ENCODE peak calls at places on chromosomes 2 and 18, in five cellular contexts. One of them, this sample, is unnamed.
A peak's percentile ranks its signal among the peaks of the same experiment; 100 is the strongest.

GRCh38 chr2:174035981-174036742 is 71.0 kb upstream of the SP3 start:
- DNase-seq in IMR-90: peak; percentile 11
- DNase-seq in GM23338: peak; percentile 64
- DNase-seq in GM23248: peak; percentile 92
- DNase-seq in OCI-LY7: no peak
- DNase-seq in this sample: peak; percentile 67

GRCh38 chr2:128172191-128172590 is 81.2 kb downstream of the UGGT1 start:
- DNase-seq in IMR-90: peak; percentile 32
- DNase-seq in GM23338: peak; percentile 37
- DNase-seq in GM23248: peak; percentile 25
- DNase-seq in OCI-LY7: no peak
- DNase-seq in this sample: no peak

GRCh38 chr2:175838979-175839378 is 163.1 kb downstream of the LNPK start:
- DNase-seq in IMR-90: no peak
- DNase-seq in GM23338: no peak
- DNase-seq in GM23248: peak; percentile 30
- DNase-seq in OCI-LY7: no peak
- DNase-seq in this sample: no peak

GRCh38 chr2:15557947-15558346 is 3.2 kb downstream of the NBAS start:
- DNase-seq in IMR-90: no peak
- DNase-seq in GM23338: no peak
- DNase-seq in GM23248: no peak
- DNase-seq in OCI-LY7: no peak
- DNase-seq in this sample: peak; percentile 7

GRCh38 chr2:15993232-15993610 is 52.9 kb downstream of the MYCN start:
- DNase-seq in IMR-90: no peak
- DNase-seq in GM23338: no peak
- DNase-seq in GM23248: no peak
- DNase-seq in OCI-LY7: no peak
- DNase-seq in this sample: no peak

GRCh38 chr2:37466533-37467230 is 122.3 kb downstream of the QPCT start:
- DNase-seq in IMR-90: no peak
- DNase-seq in GM23338: no peak
- DNase-seq in GM23248: peak; percentile 11
- DNase-seq in OCI-LY7: no peak
- DNase-seq in this sample: peak; percentile 49

GRCh38 chr2:46175409-46175808 is 121.8 kb upstream of the EPAS1 start:
- DNase-seq in IMR-90: peak; percentile 68
- DNase-seq in GM23338: no peak
- DNase-seq in GM23248: peak; percentile 34
- DNase-seq in OCI-LY7: no peak
- DNase-seq in this sample: peak; percentile 85

GRCh38 chr2:74201596-74201995 is 3.2 kb downstream of the MTHFD2 start:
- DNase-seq in IMR-90: peak; percentile 66
- DNase-seq in GM23338: no peak
- DNase-seq in GM23248: peak; percentile 85
- DNase-seq in OCI-LY7: no peak
- DNase-seq in this sample: peak; percentile 87

GRCh38 chr2:106147665-106148064 is 46.4 kb downstream of the UXS1 start:
- DNase-seq in IMR-90: peak; percentile 12
- DNase-seq in GM23338: no peak
- DNase-seq in GM23248: peak; percentile 10
- DNase-seq in OCI-LY7: no peak
- DNase-seq in this sample: peak; percentile 29

GRCh38 chr2:54755641-54756326 is 32.3 kb downstream of the EML6 start:
- DNase-seq in IMR-90: no peak
- DNase-seq in GM23338: peak; percentile 5
- DNase-seq in GM23248: no peak
- DNase-seq in OCI-LY7: peak; percentile 95
- DNase-seq in this sample: no peak

GRCh38 chr2:230218411-230218810 is 1.4 kb downstream of the SP110 start:
- DNase-seq in IMR-90: no peak
- DNase-seq in GM23338: no peak
- DNase-seq in GM23248: peak; percentile 2
- DNase-seq in OCI-LY7: peak; percentile 77
- DNase-seq in this sample: no peak

GRCh38 chr2:878245-878930 is 72.3 kb upstream of the SNTG2 start:
- DNase-seq in IMR-90: no peak
- DNase-seq in GM23338: no peak
- DNase-seq in GM23248: no peak
- DNase-seq in OCI-LY7: no peak
- DNase-seq in this sample: no peak

GRCh38 chr2:28692411-28692810 is 59.2 kb upstream of the PPP1CB start:
- DNase-seq in IMR-90: no peak
- DNase-seq in GM23338: no peak
- DNase-seq in GM23248: no peak
- DNase-seq in OCI-LY7: no peak
- DNase-seq in this sample: no peak

GRCh38 chr2:73949802-73950201 is 23.1 kb downstream of the DGUOK start:
- DNase-seq in IMR-90: no peak
- DNase-seq in GM23338: no peak
- DNase-seq in GM23248: no peak
- DNase-seq in OCI-LY7: no peak
- DNase-seq in this sample: no peak

GRCh38 chr2:5693288-5694015 is 1.3 kb downstream of the SOX11 start:
- DNase-seq in IMR-90: peak; percentile 22
- DNase-seq in GM23338: peak; percentile 36
- DNase-seq in GM23248: peak; percentile 16
- DNase-seq in OCI-LY7: no peak
- DNase-seq in this sample: peak; percentile 44

GRCh38 chr2:43609304-43609883 is 13.6 kb upstream of the THADA start:
- DNase-seq in IMR-90: peak; percentile 44
- DNase-seq in GM23338: peak; percentile 82
- DNase-seq in GM23248: peak; percentile 73
- DNase-seq in OCI-LY7: peak; percentile 64
- DNase-seq in this sample: peak; percentile 62

GRCh38 chr2:128602699-128603101 is 284.0 kb upstream of the HS6ST1 start:
- DNase-seq in IMR-90: no peak
- DNase-seq in GM23338: no peak
- DNase-seq in GM23248: no peak
- DNase-seq in OCI-LY7: no peak
- DNase-seq in this sample: no peak

GRCh38 chr2:198546091-198546490 is 741.7 kb downstream of the PLCL1 start:
- DNase-seq in IMR-90: no peak
- DNase-seq in GM23338: peak; percentile 11
- DNase-seq in GM23248: no peak
- DNase-seq in OCI-LY7: peak; percentile 21
- DNase-seq in this sample: peak; percentile 31

GRCh38 chr18:43486462-43486861 is 209.2 kb upstream of the SYT4 start:
- DNase-seq in IMR-90: no peak
- DNase-seq in GM23338: peak; percentile 73
- DNase-seq in GM23248: peak; percentile 1
- DNase-seq in OCI-LY7: peak; percentile 67
- DNase-seq in this sample: no peak

GRCh38 chr2:11483806-11484147 is 17.8 kb upstream of the E2F6 start:
- DNase-seq in IMR-90: no peak
- DNase-seq in GM23338: no peak
- DNase-seq in GM23248: no peak
- DNase-seq in OCI-LY7: no peak
- DNase-seq in this sample: no peak

GRCh38 chr2:175062787-175063585 is 57.8 kb upstream of the CHN1 start:
- DNase-seq in IMR-90: no peak
- DNase-seq in GM23338: peak; percentile 58
- DNase-seq in GM23248: no peak
- DNase-seq in OCI-LY7: peak; percentile 65
- DNase-seq in this sample: no peak

GRCh38 chr2:46695283-46695682 is 215.9 kb downstream of the TMEM247 start:
- DNase-seq in IMR-90: no peak
- DNase-seq in GM23338: no peak
- DNase-seq in GM23248: peak; percentile 60
- DNase-seq in OCI-LY7: no peak
- DNase-seq in this sample: peak; percentile 29

GRCh38 chr2:25885933-25886332 is 7.6 kb upstream of the ASXL2 start:
- DNase-seq in IMR-90: peak; percentile 95
- DNase-seq in GM23338: no peak
- DNase-seq in GM23248: peak; percentile 78
- DNase-seq in OCI-LY7: no peak
- DNase-seq in this sample: peak; percentile 93

GRCh38 chr18:70158992-70159717 is 46.3 kb downstream of the RTTN start:
- DNase-seq in IMR-90: no peak
- DNase-seq in GM23338: no peak
- DNase-seq in GM23248: no peak
- DNase-seq in OCI-LY7: no peak
- DNase-seq in this sample: no peak

GRCh38 chr2:65420712-65421431 is 11.5 kb downstream of the SPRED2 start:
- DNase-seq in IMR-90: peak; percentile 80
- DNase-seq in GM23338: peak; percentile 51
- DNase-seq in GM23248: peak; percentile 40
- DNase-seq in OCI-LY7: peak; percentile 83
- DNase-seq in this sample: peak; percentile 61

GRCh38 chr2:111705711-111706323 is 178.2 kb downstream of the ANAPC1 start:
- DNase-seq in IMR-90: peak; percentile 97
- DNase-seq in GM23338: peak; percentile 84
- DNase-seq in GM23248: peak; percentile 75
- DNase-seq in OCI-LY7: peak; percentile 98
- DNase-seq in this sample: peak; percentile 98

GRCh38 chr2:120520929-120521912 is 175.3 kb downstream of the INHBB start:
- DNase-seq in IMR-90: peak; percentile 26
- DNase-seq in GM23338: peak; percentile 82
- DNase-seq in GM23248: peak; percentile 57
- DNase-seq in OCI-LY7: peak; percentile 34
- DNase-seq in this sample: peak; percentile 43

GRCh38 chr2:54597153-54597827 is 126.2 kb upstream of the EML6 start:
- DNase-seq in IMR-90: peak; percentile 36
- DNase-seq in GM23338: no peak
- DNase-seq in GM23248: no peak
- DNase-seq in OCI-LY7: peak; percentile 34
- DNase-seq in this sample: peak; percentile 75

GRCh38 chr2:126849486-126849885 is 49.2 kb upstream of the TEX51 start:
- DNase-seq in IMR-90: no peak
- DNase-seq in GM23338: no peak
- DNase-seq in GM23248: no peak
- DNase-seq in OCI-LY7: no peak
- DNase-seq in this sample: no peak

GRCh38 chr2:236001166-236001828 is 166.9 kb downstream of the GBX2 start:
- DNase-seq in IMR-90: no peak
- DNase-seq in GM23338: no peak
- DNase-seq in GM23248: no peak
- DNase-seq in OCI-LY7: no peak
- DNase-seq in this sample: no peak

GRCh38 chr2:152075427-152076050 is 23.3 kb downstream of the CACNB4 start:
- DNase-seq in IMR-90: no peak
- DNase-seq in GM23338: no peak
- DNase-seq in GM23248: no peak
- DNase-seq in OCI-LY7: no peak
- DNase-seq in this sample: no peak

GRCh38 chr2:72924353-72925240 is 7.3 kb downstream of the EMX1 start:
- DNase-seq in IMR-90: no peak
- DNase-seq in GM23338: peak; percentile 69
- DNase-seq in GM23248: peak; percentile 37
- DNase-seq in OCI-LY7: no peak
- DNase-seq in this sample: no peak

GRCh38 chr2:181977661-181978350 is 7.8 kb upstream of the PPP1R1C start:
- DNase-seq in IMR-90: peak; percentile 76
- DNase-seq in GM23338: no peak
- DNase-seq in GM23248: peak; percentile 86
- DNase-seq in OCI-LY7: no peak
- DNase-seq in this sample: peak; percentile 43

GRCh38 chr2:161710131-161710915 is 86.1 kb downstream of the SLC4A10 start:
- DNase-seq in IMR-90: no peak
- DNase-seq in GM23338: no peak
- DNase-seq in GM23248: peak; percentile 79
- DNase-seq in OCI-LY7: no peak
- DNase-seq in this sample: peak; percentile 63

GRCh38 chr2:238922435-238922834 is 74.5 kb downstream of the TWIST2 start:
- DNase-seq in IMR-90: no peak
- DNase-seq in GM23338: no peak
- DNase-seq in GM23248: no peak
- DNase-seq in OCI-LY7: no peak
- DNase-seq in this sample: no peak

GRCh38 chr2:5696351-5696740 is 4.2 kb downstream of the SOX11 start:
- DNase-seq in IMR-90: peak; percentile 27
- DNase-seq in GM23338: peak; percentile 46
- DNase-seq in GM23248: peak; percentile 40
- DNase-seq in OCI-LY7: peak; percentile 86
- DNase-seq in this sample: peak; percentile 52

GRCh38 chr2:97871096-97871780 is 124.5 kb downstream of the TMEM131 start:
- DNase-seq in IMR-90: peak; percentile 79
- DNase-seq in GM23338: no peak
- DNase-seq in GM23248: peak; percentile 85
- DNase-seq in OCI-LY7: no peak
- DNase-seq in this sample: peak; percentile 59

GRCh38 chr2:109700680-109701274 is 86.6 kb downstream of the SOWAHC start:
- DNase-seq in IMR-90: no peak
- DNase-seq in GM23338: peak; percentile 5
- DNase-seq in GM23248: no peak
- DNase-seq in OCI-LY7: no peak
- DNase-seq in this sample: no peak
- H3K4me2 ChIP-seq in IMR-90: no peak overlapping the region
- H3K4me2 ChIP-seq in GM23338: peak overlapping the region; percentile 44
- H3K4me2 ChIP-seq in GM23248: no peak overlapping the region
- H3K4me2 ChIP-seq in OCI-LY7: no peak overlapping the region
- H3K4me2 ChIP-seq in this sample: no peak overlapping the region

GRCh38 chr2:71275939-71276310 is 49.0 kb upstream of the PAIP2B start:
- DNase-seq in IMR-90: no peak
- DNase-seq in GM23338: no peak
- DNase-seq in GM23248: no peak
- DNase-seq in OCI-LY7: no peak
- DNase-seq in this sample: no peak
- H2AFZ ChIP-seq in IMR-90: peak overlapping the region; percentile 83
- H2AFZ ChIP-seq in GM23338: peak overlapping the region; percentile 87
- H2AFZ ChIP-seq in GM23248: peak overlapping the region; percentile 73
- H2AFZ ChIP-seq in OCI-LY7: peak overlapping the region; percentile 80
- H2AFZ ChIP-seq in this sample: no peak overlapping the region

GRCh38 chr2:231396058-231396821 is 730 bp downstream of the B3GNT7 start:
- DNase-seq in IMR-90: no peak
- DNase-seq in GM23338: no peak
- DNase-seq in GM23248: no peak
- DNase-seq in OCI-LY7: peak; percentile 18
- DNase-seq in this sample: no peak
- H3K4me3 ChIP-seq in IMR-90: no peak overlapping the region
- H3K4me3 ChIP-seq in GM23338: peak overlapping the region; percentile 73
- H3K4me3 ChIP-seq in GM23248: no peak overlapping the region
- H3K4me3 ChIP-seq in OCI-LY7: peak overlapping the region; percentile 79
- H3K4me3 ChIP-seq in this sample: no peak overlapping the region

GRCh38 chr2:109060496-109060895 is 68.5 kb upstream of the SH3RF3 start:
- DNase-seq in IMR-90: no peak
- DNase-seq in GM23338: no peak
- DNase-seq in GM23248: no peak
- DNase-seq in OCI-LY7: no peak
- DNase-seq in this sample: no peak

GRCh38 chr2:109058802-109059201 is 69.8 kb upstream of the EDAR start:
- DNase-seq in IMR-90: no peak
- DNase-seq in GM23338: no peak
- DNase-seq in GM23248: no peak
- DNase-seq in OCI-LY7: no peak
- DNase-seq in this sample: no peak

GRCh38 chr2:109057686-109058085 is 68.7 kb upstream of the EDAR start:
- DNase-seq in IMR-90: no peak
- DNase-seq in GM23338: no peak
- DNase-seq in GM23248: no peak
- DNase-seq in OCI-LY7: no peak
- DNase-seq in this sample: no peak

GRCh38 chr2:109059474-109060165 is 69.4 kb upstream of the SH3RF3 start:
- DNase-seq in IMR-90: no peak
- DNase-seq in GM23338: no peak
- DNase-seq in GM23248: no peak
- DNase-seq in OCI-LY7: no peak
- DNase-seq in this sample: no peak

GRCh38 chr2:109058215-109058614 is 69.2 kb upstream of the EDAR start:
- DNase-seq in IMR-90: no peak
- DNase-seq in GM23338: no peak
- DNase-seq in GM23248: no peak
- DNase-seq in OCI-LY7: no peak
- DNase-seq in this sample: no peak
- H3K4me2 ChIP-seq in IMR-90: no peak overlapping the region
- H3K4me2 ChIP-seq in GM23338: no peak overlapping the region
- H3K4me2 ChIP-seq in GM23248: no peak overlapping the region
- H3K4me2 ChIP-seq in OCI-LY7: no peak overlapping the region
- H3K4me2 ChIP-seq in this sample: no peak overlapping the region